ENCODE peak calls at places on chromosome 19, in eight cellular contexts. One of them, this sample, is unnamed.

GRCh38 chr19:33273881-33274662 is 28.3 kb downstream of the CEBPA start:
- DNase-seq in fibroblast of lung: peak; percentile 71
- DNase-seq in activated T-cell treated with anti-CD3 and anti-CD28 coated beads, Interleukin-2, amount 50 U/mL, for 72 hours: peak; percentile 40
- DNase-seq in amniotic stem cell: peak; percentile 58
- DNase-seq in MV-4-11: peak; percentile 97
- DNase-seq in choroid plexus epithelial cell: peak; percentile 92
- DNase-seq in AG04449: peak; percentile 73
- DNase-seq in astrocyte of the hippocampus: peak; percentile 59
- DNase-seq in this sample: no peak

GRCh38 chr19:33906578-33907335 is 110.1 kb downstream of the KCTD15 start:
- DNase-seq in fibroblast of lung: peak; percentile 8
- DNase-seq in activated T-cell treated with anti-CD3 and anti-CD28 coated beads, Interleukin-2, amount 50 U/mL, for 72 hours: no peak
- DNase-seq in amniotic stem cell: no peak
- DNase-seq in MV-4-11: no peak
- DNase-seq in choroid plexus epithelial cell: peak; percentile 42
- DNase-seq in AG04449: no peak
- DNase-seq in astrocyte of the hippocampus: peak; percentile 54
- DNase-seq in this sample: no peak

GRCh38 chr19:38304866-38305429 is 897 bp downstream of the C19orf33 start:
- DNase-seq in fibroblast of lung: no peak
- DNase-seq in activated T-cell treated with anti-CD3 and anti-CD28 coated beads, Interleukin-2, amount 50 U/mL, for 72 hours: no peak
- DNase-seq in amniotic stem cell: no peak
- DNase-seq in MV-4-11: no peak
- DNase-seq in choroid plexus epithelial cell: no peak
- DNase-seq in AG04449: no peak
- DNase-seq in astrocyte of the hippocampus: peak; percentile 59
- DNase-seq in this sample: no peak

GRCh38 chr19:2424686-2425621 is 2.4 kb downstream of the TIMM13 start:
- DNase-seq in fibroblast of lung: peak; percentile 69
- DNase-seq in activated T-cell treated with anti-CD3 and anti-CD28 coated beads, Interleukin-2, amount 50 U/mL, for 72 hours: no peak
- DNase-seq in amniotic stem cell: peak; percentile 5
- DNase-seq in MV-4-11: no peak
- DNase-seq in choroid plexus epithelial cell: peak; percentile 83
- DNase-seq in AG04449: peak; percentile 1
- DNase-seq in astrocyte of the hippocampus: peak; percentile 89
- DNase-seq in this sample: no peak

GRCh38 chr19:28703400-28703956 is 509.5 kb downstream of the UQCRFS1 start:
- DNase-seq in fibroblast of lung: no peak
- DNase-seq in activated T-cell treated with anti-CD3 and anti-CD28 coated beads, Interleukin-2, amount 50 U/mL, for 72 hours: no peak
- DNase-seq in amniotic stem cell: no peak
- DNase-seq in MV-4-11: no peak
- DNase-seq in choroid plexus epithelial cell: no peak
- DNase-seq in AG04449: no peak
- DNase-seq in astrocyte of the hippocampus: no peak
- DNase-seq in this sample: no peak

GRCh38 chr19:45069056-45069455 is 7.2 kb downstream of the ZNF296 start:
- DNase-seq in fibroblast of lung: no peak
- DNase-seq in activated T-cell treated with anti-CD3 and anti-CD28 coated beads, Interleukin-2, amount 50 U/mL, for 72 hours: no peak
- DNase-seq in amniotic stem cell: no peak
- DNase-seq in MV-4-11: peak; percentile 35
- DNase-seq in choroid plexus epithelial cell: peak; percentile 19
- DNase-seq in AG04449: no peak
- DNase-seq in astrocyte of the hippocampus: peak; percentile 26
- DNase-seq in this sample: no peak

GRCh38 chr19:2434721-2435265 is 7.4 kb upstream of the TIMM13 start:
- DNase-seq in fibroblast of lung: no peak
- DNase-seq in activated T-cell treated with anti-CD3 and anti-CD28 coated beads, Interleukin-2, amount 50 U/mL, for 72 hours: no peak
- DNase-seq in amniotic stem cell: no peak
- DNase-seq in MV-4-11: no peak
- DNase-seq in choroid plexus epithelial cell: no peak
- DNase-seq in AG04449: no peak
- DNase-seq in astrocyte of the hippocampus: no peak
- DNase-seq in this sample: no peak

GRCh38 chr19:58429745-58430144 is 10.2 kb downstream of the ZNF132 start:
- DNase-seq in fibroblast of lung: no peak
- DNase-seq in activated T-cell treated with anti-CD3 and anti-CD28 coated beads, Interleukin-2, amount 50 U/mL, for 72 hours: no peak
- DNase-seq in amniotic stem cell: no peak
- DNase-seq in MV-4-11: no peak
- DNase-seq in choroid plexus epithelial cell: no peak
- DNase-seq in AG04449: no peak
- DNase-seq in astrocyte of the hippocampus: no peak
- DNase-seq in this sample: no peak

GRCh38 chr19:4233282-4233853 is 4.0 kb downstream of the EBI3 start:
- DNase-seq in fibroblast of lung: peak; percentile 18
- DNase-seq in activated T-cell treated with anti-CD3 and anti-CD28 coated beads, Interleukin-2, amount 50 U/mL, for 72 hours: peak; percentile 83
- DNase-seq in amniotic stem cell: no peak
- DNase-seq in MV-4-11: peak; percentile 23
- DNase-seq in choroid plexus epithelial cell: peak; percentile 48
- DNase-seq in AG04449: no peak
- DNase-seq in astrocyte of the hippocampus: peak; percentile 46
- DNase-seq in this sample: peak; percentile 41

GRCh38 chr19:54100560-54100959 is at the start of gene OSCAR:
- DNase-seq in fibroblast of lung: peak; percentile 21
- DNase-seq in activated T-cell treated with anti-CD3 and anti-CD28 coated beads, Interleukin-2, amount 50 U/mL, for 72 hours: no peak
- DNase-seq in amniotic stem cell: no peak
- DNase-seq in MV-4-11: peak; percentile 95
- DNase-seq in choroid plexus epithelial cell: no peak
- DNase-seq in AG04449: no peak
- DNase-seq in astrocyte of the hippocampus: no peak
- DNase-seq in this sample: no peak

GRCh38 chr19:18536475-18536874 is 6.9 kb downstream of the FKBP8 start:
- DNase-seq in fibroblast of lung: no peak
- DNase-seq in activated T-cell treated with anti-CD3 and anti-CD28 coated beads, Interleukin-2, amount 50 U/mL, for 72 hours: no peak
- DNase-seq in amniotic stem cell: no peak
- DNase-seq in MV-4-11: no peak
- DNase-seq in choroid plexus epithelial cell: no peak
- DNase-seq in AG04449: no peak
- DNase-seq in astrocyte of the hippocampus: no peak
- DNase-seq in this sample: no peak

GRCh38 chr19:1849999-1850398 is 1.7 kb upstream of the REXO1 start:
- DNase-seq in fibroblast of lung: no peak
- DNase-seq in activated T-cell treated with anti-CD3 and anti-CD28 coated beads, Interleukin-2, amount 50 U/mL, for 72 hours: no peak
- DNase-seq in amniotic stem cell: no peak
- DNase-seq in MV-4-11: no peak
- DNase-seq in choroid plexus epithelial cell: no peak
- DNase-seq in AG04449: no peak
- DNase-seq in astrocyte of the hippocampus: no peak
- DNase-seq in this sample: no peak

GRCh38 chr19:45767410-45767880 is 1.6 kb downstream of the SIX5 start:
- DNase-seq in fibroblast of lung: peak; percentile 90
- DNase-seq in activated T-cell treated with anti-CD3 and anti-CD28 coated beads, Interleukin-2, amount 50 U/mL, for 72 hours: no peak
- DNase-seq in amniotic stem cell: peak; percentile 91
- DNase-seq in MV-4-11: no peak
- DNase-seq in choroid plexus epithelial cell: peak; percentile 91
- DNase-seq in AG04449: peak; percentile 45
- DNase-seq in astrocyte of the hippocampus: peak; percentile 89
- DNase-seq in this sample: no peak

GRCh38 chr19:6828698-6829633 is 56.5 kb downstream of the VAV1 start:
- DNase-seq in fibroblast of lung: no peak
- DNase-seq in activated T-cell treated with anti-CD3 and anti-CD28 coated beads, Interleukin-2, amount 50 U/mL, for 72 hours: peak; percentile 58
- DNase-seq in amniotic stem cell: no peak
- DNase-seq in MV-4-11: peak; percentile 70
- DNase-seq in choroid plexus epithelial cell: no peak
- DNase-seq in AG04449: no peak
- DNase-seq in astrocyte of the hippocampus: no peak
- DNase-seq in this sample: peak; percentile 16

GRCh38 chr19:7618366-7618765 is 11.0 kb downstream of the XAB2 start:
- DNase-seq in fibroblast of lung: no peak
- DNase-seq in activated T-cell treated with anti-CD3 and anti-CD28 coated beads, Interleukin-2, amount 50 U/mL, for 72 hours: no peak
- DNase-seq in amniotic stem cell: no peak
- DNase-seq in MV-4-11: no peak
- DNase-seq in choroid plexus epithelial cell: no peak
- DNase-seq in AG04449: no peak
- DNase-seq in astrocyte of the hippocampus: no peak
- DNase-seq in this sample: no peak

GRCh38 chr19:46862504-46862835 is 1.7 kb downstream of the ARHGAP35 start:
- DNase-seq in fibroblast of lung: no peak
- DNase-seq in activated T-cell treated with anti-CD3 and anti-CD28 coated beads, Interleukin-2, amount 50 U/mL, for 72 hours: no peak
- DNase-seq in amniotic stem cell: no peak
- DNase-seq in MV-4-11: no peak
- DNase-seq in choroid plexus epithelial cell: no peak
- DNase-seq in AG04449: no peak
- DNase-seq in astrocyte of the hippocampus: no peak
- DNase-seq in this sample: no peak

GRCh38 chr19:18098891-18099622 is 1.5 kb downstream of the MAST3 start:
- DNase-seq in fibroblast of lung: no peak
- DNase-seq in activated T-cell treated with anti-CD3 and anti-CD28 coated beads, Interleukin-2, amount 50 U/mL, for 72 hours: peak; percentile 53
- DNase-seq in amniotic stem cell: no peak
- DNase-seq in MV-4-11: peak; percentile 60
- DNase-seq in choroid plexus epithelial cell: no peak
- DNase-seq in AG04449: no peak
- DNase-seq in astrocyte of the hippocampus: no peak
- DNase-seq in this sample: no peak

GRCh38 chr19:19847781-19848180 is 17.9 kb upstream of the ZNF253 start:
- DNase-seq in fibroblast of lung: no peak
- DNase-seq in activated T-cell treated with anti-CD3 and anti-CD28 coated beads, Interleukin-2, amount 50 U/mL, for 72 hours: no peak
- DNase-seq in amniotic stem cell: no peak
- DNase-seq in MV-4-11: no peak
- DNase-seq in choroid plexus epithelial cell: no peak
- DNase-seq in AG04449: no peak
- DNase-seq in astrocyte of the hippocampus: no peak
- DNase-seq in this sample: no peak

GRCh38 chr19:54364775-54365257 is at the start of gene LAIR1:
- DNase-seq in fibroblast of lung: no peak
- DNase-seq in activated T-cell treated with anti-CD3 and anti-CD28 coated beads, Interleukin-2, amount 50 U/mL, for 72 hours: peak; percentile 58
- DNase-seq in amniotic stem cell: no peak
- DNase-seq in MV-4-11: peak; percentile 99
- DNase-seq in choroid plexus epithelial cell: no peak
- DNase-seq in AG04449: no peak
- DNase-seq in astrocyte of the hippocampus: no peak
- DNase-seq in this sample: no peak

GRCh38 chr19:50854636-50855410 is at the start of gene KLK3:
- DNase-seq in fibroblast of lung: no peak
- DNase-seq in activated T-cell treated with anti-CD3 and anti-CD28 coated beads, Interleukin-2, amount 50 U/mL, for 72 hours: no peak
- DNase-seq in amniotic stem cell: no peak
- DNase-seq in MV-4-11: no peak
- DNase-seq in choroid plexus epithelial cell: no peak
- DNase-seq in AG04449: no peak
- DNase-seq in astrocyte of the hippocampus: no peak
- DNase-seq in this sample: no peak

This sample was measured in T-helper 1 cell.